ENCODE peak calls at places on chromosome X, in four cellular contexts. One of them, this sample, is unnamed.

GRCh38 chrX:75074475-75074874 is 81.6 kb downstream of the ABCB7 start:
- DNase-seq in stimulated activated CD4-positive, alpha-beta T cell treated with anti-CD3 and anti-CD28 coated beads, Interleukin-4, amount 100 ng/mL, for 24 hours: no peak
- DNase-seq in transverse colon: no peak
- DNase-seq in HT1080: no peak
- DNase-seq in this sample: no peak

GRCh38 chrX:52574416-52575275 is 57.8 kb upstream of the XAGE1B start:
- DNase-seq in HT1080: peak
- DNase-seq in stimulated activated CD4-positive, alpha-beta T cell treated with anti-CD3 and anti-CD28 coated beads, Interleukin-4, amount 100 ng/mL, for 24 hours: peak
- DNase-seq in transverse colon: peak
- DNase-seq in this sample: peak

GRCh38 chrX:84064164-84064563 is 123.8 kb downstream of the RPS6KA6 start:
- DNase-seq in stimulated activated CD4-positive, alpha-beta T cell treated with anti-CD3 and anti-CD28 coated beads, Interleukin-4, amount 100 ng/mL, for 24 hours: no peak
- DNase-seq in HT1080: no peak
- DNase-seq in transverse colon: no peak
- DNase-seq in this sample: no peak

GRCh38 chrX:70998402-70999027 is 67.6 kb upstream of the SLC7A3 start:
- DNase-seq in stimulated activated CD4-positive, alpha-beta T cell treated with anti-CD3 and anti-CD28 coated beads, Interleukin-4, amount 100 ng/mL, for 24 hours: peak
- DNase-seq in transverse colon: no peak
- DNase-seq in HT1080: peak
- DNase-seq in this sample: peak

GRCh38 chrX:48531359-48531954 is 8.1 kb upstream of the TBC1D25 start:
- DNase-seq in HT1080: peak
- DNase-seq in stimulated activated CD4-positive, alpha-beta T cell treated with anti-CD3 and anti-CD28 coated beads, Interleukin-4, amount 100 ng/mL, for 24 hours: no peak
- DNase-seq in transverse colon: no peak
- DNase-seq in this sample: no peak

GRCh38 chrX:112698946-112699345 is 19.2 kb upstream of the LHFPL1 start:
- DNase-seq in stimulated activated CD4-positive, alpha-beta T cell treated with anti-CD3 and anti-CD28 coated beads, Interleukin-4, amount 100 ng/mL, for 24 hours: no peak
- DNase-seq in HT1080: no peak
- DNase-seq in transverse colon: no peak
- DNase-seq in this sample: no peak

GRCh38 chrX:3713225-3713936 is at the start of gene PRKX:
- DNase-seq in stimulated activated CD4-positive, alpha-beta T cell treated with anti-CD3 and anti-CD28 coated beads, Interleukin-4, amount 100 ng/mL, for 24 hours: peak
- DNase-seq in transverse colon: peak
- DNase-seq in HT1080: peak
- DNase-seq in this sample: peak

GRCh38 chrX:106050054-106050453 is 11.5 kb upstream of the SERPINA7 start:
- DNase-seq in stimulated activated CD4-positive, alpha-beta T cell treated with anti-CD3 and anti-CD28 coated beads, Interleukin-4, amount 100 ng/mL, for 24 hours: no peak
- DNase-seq in transverse colon: no peak
- DNase-seq in HT1080: no peak
- DNase-seq in this sample: no peak

GRCh38 chrX:149374751-149375150 is 130.4 kb downstream of the IDS start:
- DNase-seq in transverse colon: no peak
- DNase-seq in HT1080: peak
- DNase-seq in stimulated activated CD4-positive, alpha-beta T cell treated with anti-CD3 and anti-CD28 coated beads, Interleukin-4, amount 100 ng/mL, for 24 hours: no peak
- DNase-seq in this sample: no peak

GRCh38 chrX:102976793-102977495 is 39.9 kb downstream of the RAB40AL start:
- DNase-seq in stimulated activated CD4-positive, alpha-beta T cell treated with anti-CD3 and anti-CD28 coated beads, Interleukin-4, amount 100 ng/mL, for 24 hours: no peak
- DNase-seq in transverse colon: no peak
- DNase-seq in HT1080: peak
- DNase-seq in this sample: no peak

GRCh38 chrX:19852014-19853005 is 35.1 kb downstream of the SH3KBP1 start:
- DNase-seq in stimulated activated CD4-positive, alpha-beta T cell treated with anti-CD3 and anti-CD28 coated beads, Interleukin-4, amount 100 ng/mL, for 24 hours: no peak
- DNase-seq in transverse colon: no peak
- DNase-seq in HT1080: peak
- DNase-seq in this sample: no peak

GRCh38 chrX:20233336-20233735 is 33.4 kb downstream of the RPS6KA3 start:
- DNase-seq in stimulated activated CD4-positive, alpha-beta T cell treated with anti-CD3 and anti-CD28 coated beads, Interleukin-4, amount 100 ng/mL, for 24 hours: no peak
- DNase-seq in HT1080: no peak
- DNase-seq in transverse colon: no peak
- DNase-seq in this sample: no peak

GRCh38 chrX:117972681-117973080 is 143.9 kb downstream of the KLHL13 start:
- DNase-seq in transverse colon: no peak
- DNase-seq in HT1080: peak
- DNase-seq in stimulated activated CD4-positive, alpha-beta T cell treated with anti-CD3 and anti-CD28 coated beads, Interleukin-4, amount 100 ng/mL, for 24 hours: no peak
- DNase-seq in this sample: peak

GRCh38 chrX:96833333-96833732 is 50.4 kb upstream of the RPA4 start:
- DNase-seq in HT1080: no peak
- DNase-seq in transverse colon: no peak
- DNase-seq in stimulated activated CD4-positive, alpha-beta T cell treated with anti-CD3 and anti-CD28 coated beads, Interleukin-4, amount 100 ng/mL, for 24 hours: no peak
- DNase-seq in this sample: no peak

GRCh38 chrX:38774249-38774648 is 27.0 kb upstream of the MID1IP1 start:
- DNase-seq in transverse colon: no peak
- DNase-seq in stimulated activated CD4-positive, alpha-beta T cell treated with anti-CD3 and anti-CD28 coated beads, Interleukin-4, amount 100 ng/mL, for 24 hours: no peak
- DNase-seq in HT1080: no peak
- DNase-seq in this sample: no peak

GRCh38 chrX:65674351-65674893 is 7.0 kb downstream of the MSN start:
- DNase-seq in stimulated activated CD4-positive, alpha-beta T cell treated with anti-CD3 and anti-CD28 coated beads, Interleukin-4, amount 100 ng/mL, for 24 hours: no peak
- DNase-seq in HT1080: peak
- DNase-seq in transverse colon: no peak
- DNase-seq in this sample: no peak

GRCh38 chrX:118519411-118520205 is 24.0 kb downstream of the DOCK11 start:
- DNase-seq in HT1080: peak
- DNase-seq in transverse colon: no peak
- DNase-seq in stimulated activated CD4-positive, alpha-beta T cell treated with anti-CD3 and anti-CD28 coated beads, Interleukin-4, amount 100 ng/mL, for 24 hours: no peak
- DNase-seq in this sample: no peak

GRCh38 chrX:132480581-132481203 is 8.1 kb downstream of the MBNL3 start:
- DNase-seq in transverse colon: peak
- DNase-seq in stimulated activated CD4-positive, alpha-beta T cell treated with anti-CD3 and anti-CD28 coated beads, Interleukin-4, amount 100 ng/mL, for 24 hours: peak
- DNase-seq in HT1080: peak
- DNase-seq in this sample: no peak

GRCh38 chrX:110665636-110666035 is 130.0 kb downstream of the CHRDL1 start:
- DNase-seq in stimulated activated CD4-positive, alpha-beta T cell treated with anti-CD3 and anti-CD28 coated beads, Interleukin-4, amount 100 ng/mL, for 24 hours: peak
- DNase-seq in transverse colon: peak
- DNase-seq in HT1080: peak
- DNase-seq in this sample: peak

GRCh38 chrX:13151806-13152510 is 107.5 kb upstream of the FAM9C start:
- DNase-seq in stimulated activated CD4-positive, alpha-beta T cell treated with anti-CD3 and anti-CD28 coated beads, Interleukin-4, amount 100 ng/mL, for 24 hours: peak
- DNase-seq in transverse colon: no peak
- DNase-seq in HT1080: no peak
- DNase-seq in this sample: no peak

GRCh38 chrX:34341258-34341657 is 209.1 kb upstream of the FAM47A start:
- DNase-seq in transverse colon: no peak
- DNase-seq in stimulated activated CD4-positive, alpha-beta T cell treated with anti-CD3 and anti-CD28 coated beads, Interleukin-4, amount 100 ng/mL, for 24 hours: no peak
- DNase-seq in HT1080: no peak
- DNase-seq in this sample: peak

GRCh38 chrX:63250253-63250868 is 100.8 kb downstream of the SPIN4 start:
- DNase-seq in stimulated activated CD4-positive, alpha-beta T cell treated with anti-CD3 and anti-CD28 coated beads, Interleukin-4, amount 100 ng/mL, for 24 hours: peak
- DNase-seq in transverse colon: peak
- DNase-seq in HT1080: peak
- DNase-seq in this sample: peak

GRCh38 chrX:109600114-109600710 is 24.8 kb downstream of the KCNE5 start:
- DNase-seq in transverse colon: no peak
- DNase-seq in stimulated activated CD4-positive, alpha-beta T cell treated with anti-CD3 and anti-CD28 coated beads, Interleukin-4, amount 100 ng/mL, for 24 hours: no peak
- DNase-seq in HT1080: no peak
- DNase-seq in this sample: peak

GRCh38 chrX:123993904-123994635 is 32.6 kb downstream of the STAG2 start:
- DNase-seq in HT1080: no peak
- DNase-seq in transverse colon: no peak
- DNase-seq in stimulated activated CD4-positive, alpha-beta T cell treated with anti-CD3 and anti-CD28 coated beads, Interleukin-4, amount 100 ng/mL, for 24 hours: no peak
- DNase-seq in this sample: no peak

GRCh38 chrX:57286507-57287251 is at the start of gene FAAH2:
- DNase-seq in HT1080: no peak
- DNase-seq in transverse colon: peak
- DNase-seq in stimulated activated CD4-positive, alpha-beta T cell treated with anti-CD3 and anti-CD28 coated beads, Interleukin-4, amount 100 ng/mL, for 24 hours: peak
- DNase-seq in this sample: peak

GRCh38 chrX:45517090-45517973 is 316.7 kb upstream of the DIPK2B start:
- DNase-seq in stimulated activated CD4-positive, alpha-beta T cell treated with anti-CD3 and anti-CD28 coated beads, Interleukin-4, amount 100 ng/mL, for 24 hours: no peak
- DNase-seq in transverse colon: no peak
- DNase-seq in HT1080: peak
- DNase-seq in this sample: peak

GRCh38 chrX:3779546-3779945 is 66.1 kb upstream of the PRKX start:
- DNase-seq in stimulated activated CD4-positive, alpha-beta T cell treated with anti-CD3 and anti-CD28 coated beads, Interleukin-4, amount 100 ng/mL, for 24 hours: no peak
- DNase-seq in HT1080: no peak
- DNase-seq in transverse colon: no peak
- DNase-seq in this sample: no peak

GRCh38 chrX:30874851-30875250 is 14.2 kb downstream of the TAB3 start:
- DNase-seq in stimulated activated CD4-positive, alpha-beta T cell treated with anti-CD3 and anti-CD28 coated beads, Interleukin-4, amount 100 ng/mL, for 24 hours: no peak
- DNase-seq in transverse colon: no peak
- DNase-seq in HT1080: no peak
- DNase-seq in this sample: no peak

GRCh38 chrX:65600106-65600505 is 65.5 kb upstream of the LAS1L start:
- DNase-seq in stimulated activated CD4-positive, alpha-beta T cell treated with anti-CD3 and anti-CD28 coated beads, Interleukin-4, amount 100 ng/mL, for 24 hours: no peak
- DNase-seq in HT1080: no peak
- DNase-seq in transverse colon: no peak
- DNase-seq in this sample: no peak